ENCODE peak calls at places on chromosomes 16 and 17, in ten cellular contexts. R, C, F, T, M, O, V, L, G and Y are unnamed samples.

GRCh38 chr17:74177018-74177450 is 26.4 kb upstream of the RPL38 start:
- DNase-seq in O (no peak), C (no peak), G (no peak), M (no peak), T (no peak), L (no peak), V (no peak), R (no peak), F (no peak), Y (no peak)

GRCh38 chr17:8552582-8553320 is 77.8 kb downstream of the MYH10 start:
- DNase-seq in G (no peak), T (no peak), M (no peak), R (no peak), O (no peak), C (no peak), V (no peak), L (no peak), F (no peak), Y (no peak)

GRCh38 chr17:78176548-78177025 is 8.2 kb downstream of the SYNGR2 start:
- DNase-seq in O (peak), V (no peak), C (peak), G (peak), M (peak), L (peak), R (peak), F (peak), T (peak), Y (no peak)

GRCh38 chr17:50594040-50594618 is 33.6 kb downstream of the CACNA1G start:
- DNase-seq in V (no peak), G (no peak), L (no peak), O (no peak), T (no peak), M (no peak), C (no peak), R (no peak), F (no peak), Y (no peak)

GRCh38 chr16:29993191-29993902 is 2.1 kb downstream of the HIRIP3 start:
- DNase-seq in T (no peak), O (peak), L (no peak), G (no peak), V (no peak), R (no peak), C (no peak), F (no peak), M (no peak), Y (no peak)

GRCh38 chr17:7191571-7192270 is 12.6 kb upstream of the ASGR1 start:
- DNase-seq in G (peak), M (no peak), F (no peak), V (peak), T (no peak), C (no peak), R (no peak), O (no peak), L (peak), Y (peak)

GRCh38 chr16:87194172-87194571 is 123.0 kb downstream of the C16orf95 start:
- DNase-seq in G (no peak), L (no peak), V (no peak), F (no peak), M (no peak), C (no peak), O (no peak), R (no peak), T (no peak), Y (no peak)

GRCh38 chr16:55249936-55250335 is 74.1 kb upstream of the IRX6 start:
- DNase-seq in O (no peak), M (no peak), T (no peak), R (no peak), C (no peak), L (no peak), F (no peak), G (no peak), V (no peak), Y (no peak)

GRCh38 chr17:74368341-74369152 is 1.2 kb downstream of the GPR142 start:
- DNase-seq in T (peak), V (peak), F (peak), M (peak), R (no peak), G (peak), C (peak), L (peak), O (peak), Y (peak)

GRCh38 chr17:17757391-17757791 is 76.1 kb downstream of the RAI1 start:
- DNase-seq in G (no peak), R (no peak), O (no peak), M (no peak), F (no peak), T (no peak), C (no peak), V (no peak), L (no peak), Y (no peak)

GRCh38 chr17:77690271-77691161 is 268.0 kb upstream of the TNRC6C start:
- DNase-seq in R (no peak), V (no peak), G (no peak), F (no peak), T (no peak), C (no peak), M (no peak), L (peak), O (no peak), Y (no peak)

GRCh38 chr16:15586716-15587115 is 56.2 kb downstream of the MARF1 start:
- DNase-seq in V (no peak), M (no peak), L (no peak), G (no peak), O (no peak), T (no peak), R (no peak), C (no peak), F (no peak), Y (no peak)